ENCODE peak calls at places on chromosomes 5 and 9, in eight cellular contexts. Z, T, E, Y, S, L, G and M are unnamed samples.

GRCh38 chr5:130541617-130542221 is 623.3 kb downstream of the HINT1 start:
- DNase-seq in G (no peak), S (no peak), T (no peak), Z (peak; percentile 55), L (no peak), Y (no peak), E (peak; percentile 86), M (peak; percentile 45)

GRCh38 chr9:110040788-110041187 is 167.2 kb downstream of the C9orf152 start:
- DNase-seq in T (no peak), S (no peak), Y (no peak), G (no peak), Z (peak; percentile 78), L (no peak), E (peak; percentile 11), M (no peak)

GRCh38 chr5:133921899-133922468 is 46.4 kb downstream of the C5orf15 start:
- DNase-seq in T (no peak), L (no peak), E (no peak), G (no peak), Z (no peak), Y (no peak), S (no peak), M (no peak)

GRCh38 chr5:151082976-151083651 is 2.3 kb upstream of the TNIP1 start:
- DNase-seq in G (no peak), T (peak; percentile 83), L (no peak), E (peak; percentile 90), S (no peak), Z (no peak), Y (peak; percentile 65), M (peak; percentile 89)

GRCh38 chr5:176499273-176499672 is 37.9 kb downstream of the RNF44 start:
- DNase-seq in G (no peak), Y (no peak), L (no peak), Z (no peak), S (no peak), E (no peak), T (no peak), M (no peak)

GRCh38 chr5:122202952-122203351 is 73.6 kb downstream of the ZNF474 start:
- DNase-seq in T (no peak), L (no peak), G (no peak), Y (no peak), S (no peak), E (no peak), Z (no peak), M (no peak)

GRCh38 chr9:82588801-82589200 is 474.1 kb downstream of the RASEF start:
- DNase-seq in G (no peak), Z (no peak), T (no peak), S (no peak), E (no peak), L (no peak), Y (no peak), M (no peak)

GRCh38 chr5:131186561-131187256 is 16.0 kb downstream of the LYRM7 start:
- DNase-seq in T (no peak), Z (peak; percentile 51), L (no peak), E (peak; percentile 39), Y (no peak), S (no peak), G (no peak), M (no peak)

GRCh38 chr5:64958757-64959391 is 190.1 kb downstream of the CWC27 start:
- DNase-seq in L (no peak), S (no peak), G (no peak), Y (no peak), E (peak; percentile 49), Z (peak; percentile 60), T (peak; percentile 33), M (no peak)

GRCh38 chr9:113620377-113621161 is 157.0 kb downstream of the RGS3 start:
- DNase-seq in Z (peak; percentile 85), L (peak; percentile 52), Y (no peak), S (peak; percentile 39), T (no peak), G (peak; percentile 93), E (peak; percentile 82), M (peak; percentile 81)

GRCh38 chr5:176578391-176578808 is 29.3 kb downstream of the CDHR2 start:
- DNase-seq in G (no peak), Z (peak; percentile 33), T (peak; percentile 66), L (no peak), E (peak; percentile 93), S (peak; percentile 65), Y (no peak), M (peak; percentile 28)

GRCh38 chr5:106454651-106455415 is 1215.9 kb downstream of the EFNA5 start:
- DNase-seq in T (peak; percentile 47), E (peak; percentile 89), S (no peak), Y (no peak), G (peak; percentile 14), L (no peak), Z (peak; percentile 29), M (peak; percentile 41)

GRCh38 chr9:882416-882931 is 41.0 kb downstream of the DMRT1 start:
- DNase-seq in S (no peak), G (no peak), L (no peak), E (no peak), Z (no peak), T (peak; percentile 25), Y (no peak), M (no peak)

GRCh38 chr5:36494756-36495637 is 111.4 kb upstream of the SLC1A3 start:
- DNase-seq in Y (no peak), G (no peak), Z (no peak), S (no peak), E (peak; percentile 66), T (no peak), L (peak; percentile 23), M (no peak)

GRCh38 chr5:17221843-17222614 is 4.6 kb downstream of the BASP1 start:
- DNase-seq in Z (peak; percentile 55), S (no peak), T (peak; percentile 60), E (no peak), Y (no peak), L (no peak), G (no peak), M (no peak)

GRCh38 chr5:53253421-53253871 is 143.9 kb upstream of the MOCS2 start:
- DNase-seq in Z (peak; percentile 95), Y (no peak), S (no peak), L (no peak), G (no peak), T (peak; percentile 2), E (peak; percentile 59), M (no peak)

GRCh38 chr9:83423815-83424707 is 114.1 kb downstream of the FRMD3 start:
- DNase-seq in E (no peak), L (no peak), S (no peak), T (no peak), Z (no peak), G (no peak), Y (no peak), M (no peak)

DNA sequence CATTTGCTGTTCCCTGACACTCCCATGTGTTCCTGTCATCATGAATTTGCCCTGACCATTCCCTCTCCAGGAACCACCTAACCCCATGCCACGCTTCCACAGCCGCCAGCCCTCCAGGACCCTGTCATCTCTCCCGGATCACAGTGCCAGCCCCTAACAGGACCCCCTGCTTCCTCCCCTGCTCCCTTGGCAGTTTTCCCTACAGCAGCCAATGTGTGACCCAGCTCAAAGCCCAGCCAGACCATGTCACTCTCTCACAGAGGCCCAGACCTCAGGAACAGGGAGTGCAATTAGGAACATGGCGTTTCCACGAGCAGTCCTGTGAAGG is 8.1 kb downstream of the FOXE1 start:
- DNase-seq in G (no peak), E (no peak), Y (no peak), S (no peak), L (no peak), Z (no peak), T (no peak), M (no peak)
- TF ChIP-seq CTCF in G (no peak), E (no peak), Y (no peak), S (no peak), L (no peak), Z (no peak), T (no peak), M (no peak)

DNA sequence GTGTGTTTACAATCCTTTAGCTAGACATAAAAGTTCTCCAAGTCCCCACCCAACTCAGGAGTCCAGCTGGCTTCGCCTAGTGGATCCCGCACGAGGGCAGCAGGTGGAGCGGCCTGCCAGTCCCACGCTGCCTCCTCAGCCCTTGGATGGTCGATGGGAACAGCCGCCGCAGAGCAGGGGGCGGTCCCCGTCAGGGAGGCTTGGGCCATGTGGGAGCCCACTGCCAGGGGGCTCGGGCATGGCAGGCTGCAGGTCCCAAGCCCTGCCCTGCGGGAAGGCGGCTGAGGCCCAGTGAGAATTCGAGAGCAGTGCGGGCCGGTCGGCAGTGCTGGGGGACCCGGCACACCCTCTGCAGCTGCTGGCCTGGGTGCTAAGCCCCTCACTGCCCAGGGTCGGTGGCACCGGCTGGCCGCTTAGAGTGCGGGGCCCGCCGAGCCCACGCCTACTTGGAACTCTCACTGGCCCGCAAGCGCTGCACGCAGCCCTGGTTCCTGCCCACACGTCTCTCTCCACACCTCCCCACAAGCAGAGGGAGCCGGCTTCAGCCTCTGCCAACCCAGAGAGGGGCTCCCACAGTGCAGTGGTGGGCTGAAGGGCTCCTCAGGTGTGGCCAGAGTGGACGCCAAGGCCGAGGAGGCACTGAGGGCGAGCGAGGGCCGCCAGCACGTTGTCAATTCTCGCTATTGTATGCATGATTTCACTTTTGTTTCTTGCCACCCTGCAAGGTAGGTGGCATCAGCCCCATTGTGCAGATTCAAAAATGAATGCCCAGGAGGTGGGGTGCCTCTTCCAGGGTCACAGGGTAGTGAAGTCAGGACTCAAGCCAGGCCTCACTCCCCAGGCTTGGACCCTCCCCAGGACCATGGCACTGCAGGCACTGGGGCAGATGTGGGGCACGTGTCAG is 48.5 kb downstream of the COL15A1 start:
- DNase-seq in E (no peak), T (no peak), Y (no peak), S (no peak), Z (no peak), L (no peak), G (no peak), M (no peak)
- TF ChIP-seq CTCF in E (no peak), T (no peak), Y (no peak), S (no peak), Z (no peak), L (no peak), G (no peak), M (no peak)

GRCh38 chr5:74336286-74336685 is 304.2 kb downstream of the ENC1 start:
- DNase-seq in L (no peak), T (no peak), S (no peak), G (no peak), Z (no peak), Y (no peak), E (no peak), M (no peak)
- TF ChIP-seq CTCF in L (no peak), T (peak; percentile 22), S (peak; percentile 49), G (peak; percentile 39), Z (peak; percentile 26), Y (no peak), E (no peak), M (no peak)

DNA sequence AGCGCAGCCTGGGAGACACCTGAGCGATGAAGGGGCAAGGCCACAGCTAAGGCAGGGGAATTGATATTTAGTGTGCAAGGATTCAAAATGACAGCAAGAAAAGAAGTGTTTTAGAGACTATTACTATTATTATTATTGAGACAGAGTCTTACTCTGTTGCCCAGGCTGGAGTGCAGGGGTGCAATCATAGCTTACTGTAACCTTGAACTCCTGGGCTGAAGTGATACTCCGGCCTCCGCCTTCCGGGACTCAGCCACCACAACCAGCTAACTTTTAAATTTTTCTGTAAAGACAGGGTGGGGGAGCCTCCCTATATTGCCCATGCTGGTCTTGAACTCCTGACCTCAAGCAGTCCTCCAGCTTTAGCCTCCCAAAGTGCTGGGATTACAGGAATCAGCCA is 3.3 kb upstream of the GRHPR start:
- DNase-seq in Z (no peak), Y (no peak), S (no peak), G (no peak), T (no peak), E (no peak), L (no peak), M (no peak)
- TF ChIP-seq CTCF in Z (no peak), Y (no peak), S (no peak), G (no peak), T (no peak), E (no peak), L (no peak), M (no peak)